ENCODE peak calls at places on chromosome 2, in four cellular contexts. H is A172, O is BE2C, W is H9. Q is an unnamed sample.
A peak's percentile ranks its signal among the peaks of the same experiment; 100 is the strongest.

GRCh38 chr2:240452471-240453256 is 17.2 kb downstream of the GPC1 start:
- DNase-seq in H (peak; percentile 49), O (peak; percentile 87), W (peak; percentile 74), Q (peak; percentile 86)

GRCh38 chr2:119338826-119339561 is 27.6 kb downstream of the C2orf76 start:
- DNase-seq in H (no peak), O (no peak), W (no peak), Q (no peak)

GRCh38 chr2:150526827-150527226 is 39.4 kb upstream of the RND3 start:
- DNase-seq in H (peak; percentile 97), O (no peak), W (no peak), Q (no peak)

GRCh38 chr2:20430035-20430434 is 16.8 kb upstream of the RHOB start:
- DNase-seq in H (no peak), O (no peak), W (no peak), Q (peak; percentile 1)

GRCh38 chr2:152548111-152548875 is 169.0 kb downstream of the PRPF40A start:
- DNase-seq in H (no peak), O (no peak), W (no peak), Q (no peak)

GRCh38 chr2:223970343-223971128 is 13.3 kb downstream of the MRPL44 start:
- DNase-seq in H (peak; percentile 48), O (peak; percentile 47), W (no peak), Q (peak; percentile 34)

GRCh38 chr2:195575879-195576391 is 81.1 kb upstream of the SLC39A10 start:
- DNase-seq in H (peak; percentile 80), O (no peak), W (no peak), Q (no peak)

GRCh38 chr2:115036818-115037217 is 594.4 kb downstream of the DPP10 start:
- DNase-seq in H (no peak), O (no peak), W (no peak), Q (no peak)

GRCh38 chr2:150075831-150076230 is 411.6 kb downstream of the RND3 start:
- DNase-seq in H (peak; percentile 33), O (no peak), W (no peak), Q (no peak)

GRCh38 chr2:35651688-35652323 is 703.8 kb upstream of the CRIM1 start:
- DNase-seq in H (no peak), O (no peak), W (no peak), Q (no peak)

GRCh38 chr2:19312949-19313348 is 45.5 kb downstream of the OSR1 start:
- DNase-seq in H (peak; percentile 32), O (no peak), W (no peak), Q (peak; percentile 39)

GRCh38 chr2:168244318-168244717 is 3.1 kb downstream of the STK39 start:
- DNase-seq in H (no peak), O (no peak), W (no peak), Q (peak; percentile 78)

GRCh38 chr2:235728401-235729181 is 234.7 kb downstream of the AGAP1 start:
- DNase-seq in H (no peak), O (no peak), W (no peak), Q (no peak)

GRCh38 chr2:27720004-27720551 is 51.4 kb upstream of the MRPL33 start:
- DNase-seq in H (peak; percentile 98), O (peak; percentile 58), W (no peak), Q (no peak)

GRCh38 chr2:68385232-68385906 is 20.3 kb downstream of the PLEK start:
- DNase-seq in H (no peak), O (no peak), W (no peak), Q (no peak)

GRCh38 chr2:112679484-112679883 is 33.7 kb downstream of the SLC20A1 start:
- DNase-seq in H (peak; percentile 39), O (no peak), W (no peak), Q (no peak)

GRCh38 chr2:239137165-239137889 is 263.5 kb downstream of the HDAC4 start:
- DNase-seq in H (no peak), O (no peak), W (no peak), Q (no peak)

GRCh38 chr2:43609304-43609883 is 13.6 kb upstream of the THADA start:
- DNase-seq in H (peak; percentile 55), O (peak; percentile 51), W (peak; percentile 43), Q (peak; percentile 56)

GRCh38 chr2:165837122-165837521 is 43.1 kb upstream of the GALNT3 start:
- DNase-seq in H (peak; percentile 73), O (peak; percentile 12), W (no peak), Q (peak; percentile 50)

GRCh38 chr2:12448846-12449480 is 267.8 kb upstream of the TRIB2 start:
- DNase-seq in H (no peak), O (no peak), W (no peak), Q (no peak)

GRCh38 chr2:11667194-11667593 is 2.8 kb downstream of the NTSR2 start:
- DNase-seq in H (no peak), O (no peak), W (no peak), Q (no peak)

GRCh38 chr2:45826889-45827635 is 175.6 kb downstream of the PRKCE start:
- DNase-seq in H (peak; percentile 59), O (peak; percentile 86), W (no peak), Q (no peak)

GRCh38 chr2:30741576-30741975 is 65.7 kb downstream of the CAPN13 start:
- DNase-seq in H (no peak), O (no peak), W (no peak), Q (peak; percentile 1)

GRCh38 chr2:30361751-30362394 is 85.2 kb upstream of the LCLAT1 start:
- DNase-seq in H (no peak), O (no peak), W (peak; percentile 18), Q (no peak)

GRCh38 chr2:44184106-44184505 is 15.4 kb downstream of the PPM1B start:
- DNase-seq in H (no peak), O (no peak), W (no peak), Q (no peak)

GRCh38 chr2:2269989-2270562 is 61.0 kb downstream of the MYT1L start:
- DNase-seq in H (no peak), O (no peak), W (no peak), Q (no peak)

GRCh38 chr2:128159437-128159836 is 68.4 kb downstream of the UGGT1 start:
- DNase-seq in H (no peak), O (no peak), W (no peak), Q (no peak)

GRCh38 chr2:17869128-17869527 is 9.3 kb upstream of the KCNS3 start:
- DNase-seq in H (peak; percentile 59), O (no peak), W (no peak), Q (no peak)

GRCh38 chr2:150486539-150487484 is 655 bp downstream of the RND3 start:
- DNase-seq in H (no peak), O (peak; percentile 51), W (peak; percentile 33), Q (peak; percentile 16)

GRCh38 chr2:167271941-167272340 is 383.7 kb downstream of the XIRP2 start:
- DNase-seq in H (peak; percentile 69), O (no peak), W (no peak), Q (no peak)

GRCh38 chr2:182550234-182550633 is 123.4 kb upstream of the PDE1A start:
- DNase-seq in H (no peak), O (no peak), W (no peak), Q (no peak)

GRCh38 chr2:145007673-145008263 is 487.8 kb upstream of the ZEB2 start:
- DNase-seq in H (no peak), O (no peak), W (no peak), Q (no peak)

GRCh38 chr2:151757861-151758260 is 23.6 kb upstream of the NEB start:
- DNase-seq in H (no peak), O (no peak), W (no peak), Q (no peak)

GRCh38 chr2:234191819-234192407 is 141.4 kb downstream of the SPP2 start:
- DNase-seq in H (peak; percentile 60), O (peak; percentile 38), W (no peak), Q (no peak)

GRCh38 chr2:1807167-1807566 is 62.9 kb upstream of the PXDN start:
- DNase-seq in H (no peak), O (no peak), W (no peak), Q (no peak)

GRCh38 chr2:127118467-127118866 is 11.5 kb upstream of the BIN1 start:
- DNase-seq in H (no peak), O (no peak), W (no peak), Q (no peak)

GRCh38 chr2:12766421-12766879 is 49.7 kb downstream of the TRIB2 start:
- DNase-seq in H (no peak), O (no peak), W (no peak), Q (no peak)

GRCh38 chr2:94994914-94995236 is 30.6 kb upstream of the MAL start:
- DNase-seq in H (no peak), O (no peak), W (no peak), Q (no peak)

GRCh38 chr2:118130385-118130784 is 42.1 kb downstream of the INSIG2 start:
- DNase-seq in H (no peak), O (no peak), W (no peak), Q (no peak)